ENCODE peak calls at places on chromosomes 7 and 10, in eight cellular contexts. One of them, this sample, is unnamed.

GRCh38 chr10:18606051-18606730 is 45.2 kb downstream of the NSUN6 start:
- DNase-seq in activated CD4-positive, alpha-beta T cell treated with anti-CD3 and anti-CD28 coated beads for 48 hours: no peak
- DNase-seq in EH: peak
- DNase-seq in astrocyte: peak
- DNase-seq in GM06990: no peak
- DNase-seq in Right ventricle myocardium superior: no peak
- DNase-seq in neural crest cell: no peak
- DNase-seq in right lobe of liver: no peak
- DNase-seq in this sample: no peak

GRCh38 chr10:48671914-48672595 is 12.6 kb upstream of the WDFY4 start:
- DNase-seq in activated CD4-positive, alpha-beta T cell treated with anti-CD3 and anti-CD28 coated beads for 48 hours: no peak
- DNase-seq in astrocyte: no peak
- DNase-seq in neural crest cell: no peak
- DNase-seq in GM06990: peak
- DNase-seq in right lobe of liver: no peak
- DNase-seq in EH: no peak
- DNase-seq in Right ventricle myocardium superior: no peak
- DNase-seq in this sample: no peak

GRCh38 chr7:55478700-55479099 is 93.6 kb downstream of the VOPP1 start:
- DNase-seq in activated CD4-positive, alpha-beta T cell treated with anti-CD3 and anti-CD28 coated beads for 48 hours: no peak
- DNase-seq in right lobe of liver: no peak
- DNase-seq in Right ventricle myocardium superior: no peak
- DNase-seq in GM06990: no peak
- DNase-seq in EH: no peak
- DNase-seq in neural crest cell: no peak
- DNase-seq in astrocyte: no peak
- DNase-seq in this sample: no peak

GRCh38 chr10:125048101-125048864 is 106.4 kb downstream of the ZRANB1 start:
- DNase-seq in right lobe of liver: peak
- DNase-seq in activated CD4-positive, alpha-beta T cell treated with anti-CD3 and anti-CD28 coated beads for 48 hours: peak
- DNase-seq in GM06990: peak
- DNase-seq in astrocyte: peak
- DNase-seq in Right ventricle myocardium superior: peak
- DNase-seq in neural crest cell: peak
- DNase-seq in EH: peak
- DNase-seq in this sample: peak

GRCh38 chr10:78371118-78371517 is 337.5 kb downstream of the RPS24 start:
- DNase-seq in activated CD4-positive, alpha-beta T cell treated with anti-CD3 and anti-CD28 coated beads for 48 hours: no peak
- DNase-seq in neural crest cell: no peak
- DNase-seq in GM06990: no peak
- DNase-seq in EH: no peak
- DNase-seq in Right ventricle myocardium superior: no peak
- DNase-seq in right lobe of liver: no peak
- DNase-seq in astrocyte: peak
- DNase-seq in this sample: no peak

GRCh38 chr10:68517188-68517587 is 10.1 kb downstream of the SLC25A16 start:
- DNase-seq in Right ventricle myocardium superior: no peak
- DNase-seq in activated CD4-positive, alpha-beta T cell treated with anti-CD3 and anti-CD28 coated beads for 48 hours: no peak
- DNase-seq in neural crest cell: no peak
- DNase-seq in EH: no peak
- DNase-seq in GM06990: no peak
- DNase-seq in right lobe of liver: no peak
- DNase-seq in astrocyte: no peak
- DNase-seq in this sample: no peak

GRCh38 chr10:60414877-60415585 is 25.4 kb upstream of the ANK3 start:
- DNase-seq in right lobe of liver: no peak
- DNase-seq in GM06990: no peak
- DNase-seq in astrocyte: peak
- DNase-seq in EH: peak
- DNase-seq in activated CD4-positive, alpha-beta T cell treated with anti-CD3 and anti-CD28 coated beads for 48 hours: no peak
- DNase-seq in neural crest cell: no peak
- DNase-seq in Right ventricle myocardium superior: no peak
- DNase-seq in this sample: no peak

GRCh38 chr10:76411719-76412435 is 980.5 kb downstream of the LRMDA start:
- DNase-seq in Right ventricle myocardium superior: peak
- DNase-seq in EH: peak
- DNase-seq in activated CD4-positive, alpha-beta T cell treated with anti-CD3 and anti-CD28 coated beads for 48 hours: no peak
- DNase-seq in astrocyte: no peak
- DNase-seq in GM06990: no peak
- DNase-seq in neural crest cell: no peak
- DNase-seq in right lobe of liver: no peak
- DNase-seq in this sample: no peak

GRCh38 chr10:110783509-110784103 is 88.1 kb upstream of the PDCD4 start:
- DNase-seq in GM06990: no peak
- DNase-seq in Right ventricle myocardium superior: no peak
- DNase-seq in activated CD4-positive, alpha-beta T cell treated with anti-CD3 and anti-CD28 coated beads for 48 hours: peak
- DNase-seq in right lobe of liver: no peak
- DNase-seq in EH: peak
- DNase-seq in neural crest cell: no peak
- DNase-seq in astrocyte: no peak
- DNase-seq in this sample: no peak

GRCh38 chr7:22854158-22855048 is 31.8 kb upstream of the TOMM7 start:
- DNase-seq in Right ventricle myocardium superior: peak
- DNase-seq in neural crest cell: peak
- DNase-seq in EH: peak
- DNase-seq in GM06990: peak
- DNase-seq in astrocyte: peak
- DNase-seq in activated CD4-positive, alpha-beta T cell treated with anti-CD3 and anti-CD28 coated beads for 48 hours: peak
- DNase-seq in right lobe of liver: peak
- DNase-seq in this sample: no peak

GRCh38 chr10:81040947-81041346 is 503.2 kb downstream of the SH2D4B start:
- DNase-seq in GM06990: no peak
- DNase-seq in astrocyte: no peak
- DNase-seq in right lobe of liver: no peak
- DNase-seq in Right ventricle myocardium superior: no peak
- DNase-seq in activated CD4-positive, alpha-beta T cell treated with anti-CD3 and anti-CD28 coated beads for 48 hours: no peak
- DNase-seq in EH: no peak
- DNase-seq in neural crest cell: no peak
- DNase-seq in this sample: no peak

This sample was measured in iPS DF 6.9.